ENCODE peak calls at places on chromosomes 7 and 10, in five cellular contexts. D, O, S, H and T are unnamed samples.

GRCh38 chr7:27709137-27710075 is 30.6 kb upstream of the TAX1BP1 start:
- DNase-seq in D (no peak), O (no peak), S (no peak), H (no peak), T (no peak)

GRCh38 chr7:10708447-10708846 is 265.2 kb upstream of the PHF14 start:
- DNase-seq in D (no peak), O (no peak), S (no peak), H (no peak), T (no peak)

GRCh38 chr7:6202117-6202516 is 70.3 kb downstream of the CYTH3 start:
- DNase-seq in D (no peak), O (no peak), S (peak; percentile 52), H (no peak), T (no peak)

GRCh38 chr7:14395860-14396259 is 406.4 kb upstream of the ETV1 start:
- DNase-seq in D (no peak), O (no peak), S (no peak), H (no peak), T (no peak)

GRCh38 chr10:104218751-104219150 is 13.4 kb downstream of the CFAP43 start:
- DNase-seq in D (no peak), O (no peak), S (no peak), H (no peak), T (no peak)

GRCh38 chr10:14063531-14064317 is 267.0 kb downstream of the FRMD4A start:
- DNase-seq in D (no peak), O (no peak), S (peak; percentile 39), H (no peak), T (no peak)

GRCh38 chr10:29151011-29151410 is 137.9 kb upstream of the LYZL1 start:
- DNase-seq in D (no peak), O (no peak), S (no peak), H (no peak), T (no peak)

GRCh38 chr10:68366600-68366999 is 33.9 kb upstream of the PBLD start:
- DNase-seq in D (no peak), O (no peak), S (no peak), H (no peak), T (no peak)

GRCh38 chr7:119283353-119283752 is 989.6 kb upstream of the KCND2 start:
- DNase-seq in D (no peak), O (no peak), S (no peak), H (no peak), T (no peak)

GRCh38 chr7:134619627-134620331 is 26.9 kb upstream of the BPGM start:
- DNase-seq in D (no peak), O (no peak), S (no peak), H (no peak), T (no peak)

GRCh38 chr10:4459531-4459930 is 366.5 kb upstream of the AKR1E2 start:
- DNase-seq in D (no peak), O (no peak), S (no peak), H (no peak), T (no peak)

GRCh38 chr10:124609698-124610097 is 134.5 kb downstream of the FAM53B start:
- DNase-seq in D (no peak), O (no peak), S (no peak), H (no peak), T (no peak)

GRCh38 chr7:142796501-142797341 is 26.0 kb downstream of the PRSS2 start:
- DNase-seq in D (no peak), O (no peak), S (no peak), H (no peak), T (no peak)

GRCh38 chr7:1087462-1087809 is 477 bp upstream of the GPER1 start:
- DNase-seq in D (no peak), O (no peak), S (no peak), H (no peak), T (no peak)

GRCh38 chr7:104264281-104264680 is 56.5 kb upstream of the ORC5 start:
- DNase-seq in D (no peak), O (no peak), S (no peak), H (no peak), T (no peak)

GRCh38 chr10:98361131-98361633 is 53.8 kb downstream of the PYROXD2 start:
- DNase-seq in D (peak; percentile 70), O (peak; percentile 96), S (peak; percentile 92), H (peak; percentile 58), T (peak; percentile 36)

GRCh38 chr10:30028452-30029045 is 30.8 kb downstream of the JCAD start:
- DNase-seq in D (no peak), O (no peak), S (no peak), H (no peak), T (no peak)

GRCh38 chr10:133289761-133290160 is 13.1 kb upstream of the ADAM8 start:
- DNase-seq in D (no peak), O (no peak), S (no peak), H (no peak), T (no peak)

GRCh38 chr7:142690554-142691182 is 58.6 kb upstream of the PRSS1 start:
- DNase-seq in D (no peak), O (no peak), S (no peak), H (no peak), T (no peak)

GRCh38 chr10:119595134-119595714 is 1.5 kb downstream of the TIAL1 start:
- DNase-seq in D (no peak), O (no peak), S (no peak), H (peak; percentile 29), T (no peak)

GRCh38 chr7:5528815-5529442 is 105.3 kb upstream of the TNRC18 start:
- DNase-seq in D (no peak), O (no peak), S (no peak), H (no peak), T (peak; percentile 44)

GRCh38 chr10:31707578-31708411 is 220.8 kb downstream of the ARHGAP12 start:
- DNase-seq in D (peak; percentile 83), O (no peak), S (peak; percentile 84), H (peak; percentile 43), T (peak; percentile 76)

GRCh38 chr7:132782777-132783633 is 206.7 kb upstream of the PLXNA4 start:
- DNase-seq in D (no peak), O (no peak), S (no peak), H (no peak), T (no peak)

GRCh38 chr7:131107343-131108211 is 220.1 kb upstream of the MKLN1 start:
- DNase-seq in D (peak; percentile 79), O (peak; percentile 93), S (peak; percentile 80), H (peak; percentile 80), T (peak; percentile 71)

GRCh38 chr10:44993226-44993921 is 7.3 kb upstream of the ZNF22 start:
- DNase-seq in D (no peak), O (peak; percentile 60), S (peak; percentile 24), H (no peak), T (peak; percentile 21)

GRCh38 chr7:148058092-148058491 is 532.5 kb upstream of the C7orf33 start:
- DNase-seq in D (no peak), O (no peak), S (no peak), H (no peak), T (no peak)

GRCh38 chr10:4474829-4475228 is 351.2 kb upstream of the AKR1E2 start:
- DNase-seq in D (no peak), O (no peak), S (no peak), H (no peak), T (no peak)

GRCh38 chr10:53997953-53998352 is 803.1 kb downstream of the PCDH15 start:
- DNase-seq in D (no peak), O (no peak), S (no peak), H (no peak), T (no peak)

GRCh38 chr10:2980116-2980515 is 87.2 kb upstream of the PFKP start:
- DNase-seq in D (no peak), O (no peak), S (no peak), H (no peak), T (no peak)

GRCh38 chr10:31908157-31908556 is 20.5 kb downstream of the ARHGAP12 start:
- DNase-seq in D (no peak), O (no peak), S (no peak), H (no peak), T (no peak)

GRCh38 chr7:100682228-100682741 is 8.7 kb downstream of the GNB2 start:
- DNase-seq in D (no peak), O (no peak), S (no peak), H (no peak), T (peak; percentile 41)
- H3K36me3 ChIP-seq in D (peaks cover 96% of the 10 kb centered on the region), O (peaks cover 100% of the 10 kb centered on the region), S (peaks cover 3% of the 10 kb centered on the region), H (peaks cover 33% of the 10 kb centered on the region), T (no peaks in the 10 kb centered on the region)

GRCh38 chr7:155518633-155519032 is 27.7 kb downstream of the CNPY1 start:
- DNase-seq in D (no peak), O (no peak), S (no peak), H (no peak), T (no peak)

GRCh38 chr7:155520114-155520513 is 26.2 kb downstream of the CNPY1 start:
- DNase-seq in D (no peak), O (no peak), S (no peak), H (no peak), T (no peak)

GRCh38 chr7:155517452-155517851 is 28.9 kb downstream of the CNPY1 start:
- DNase-seq in D (no peak), O (no peak), S (no peak), H (no peak), T (no peak)

GRCh38 chr7:155516466-155516865 is 29.9 kb downstream of the CNPY1 start:
- DNase-seq in D (no peak), O (no peak), S (no peak), H (no peak), T (no peak)

GRCh38 chr7:155517969-155518368 is 28.4 kb downstream of the CNPY1 start:
- DNase-seq in D (no peak), O (no peak), S (no peak), H (no peak), T (no peak)
- H3K27me3 ChIP-seq in D (peaks cover 96% of the 10 kb centered on the region), O (peaks cover 85% of the 10 kb centered on the region), S (peaks cover 79% of the 10 kb centered on the region), H (peaks cover 13% of the 10 kb centered on the region), T (no peaks in the 10 kb centered on the region)

GRCh38 chr10:43390333-43390732 is 18.7 kb downstream of the HNRNPF start:
- DNase-seq in D (no peak), O (no peak), S (no peak), H (no peak), T (no peak)
- H3K36me3 ChIP-seq in D (peaks cover 98% of the 10 kb centered on the region), O (peaks cover 95% of the 10 kb centered on the region), S (no peaks in the 10 kb centered on the region), H (peaks cover 61% of the 10 kb centered on the region), T (no peaks in the 10 kb centered on the region)

DNA sequence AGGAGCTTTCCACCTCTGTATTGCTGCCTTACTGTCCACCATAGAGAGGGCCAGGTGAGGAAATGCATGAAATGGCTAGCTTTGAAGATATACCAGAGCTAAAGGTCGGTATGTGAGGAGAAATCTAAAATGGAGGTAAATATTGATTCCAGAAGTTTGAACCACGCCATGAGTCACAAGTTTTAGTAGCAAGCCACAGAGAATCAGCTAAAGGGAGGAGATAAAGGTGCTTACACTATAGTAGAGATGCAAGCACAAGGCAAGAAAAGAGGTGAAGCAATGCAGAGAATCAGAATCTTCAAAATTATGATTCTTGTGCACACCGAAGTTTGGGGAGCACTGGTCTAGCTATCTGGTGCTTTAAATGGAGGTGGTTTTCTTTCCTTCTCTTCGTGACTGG is 3.0 kb upstream of the GSAP start:
- DNase-seq in D (no peak), O (no peak), S (no peak), H (no peak), T (no peak)
- H3K27me3 ChIP-seq in D (no peaks in the 10 kb centered on the region), O (no peaks in the 10 kb centered on the region), S (no peaks in the 10 kb centered on the region), H (no peaks in the 10 kb centered on the region), T (no peaks in the 10 kb centered on the region)